ENCODE peak calls at places on chromosomes 13 and 19, in ten cellular contexts. P, U, H, J, E, G, I, X, Q and F are unnamed samples.

GRCh38 chr19:43784981-43785808 is 4.4 kb upstream of the KCNN4 start:
- DNase-seq in P (no peak), U (peak; percentile 54), H (peak; percentile 17), J (peak; percentile 45), E (peak; percentile 61), G (peak; percentile 60), I (no peak), X (peak; percentile 88), Q (peak; percentile 77), F (peak; percentile 61)

GRCh38 chr19:42467437-42467760 is 24.7 kb upstream of the CXCL17 start:
- DNase-seq in P (no peak), U (no peak), H (no peak), J (no peak), E (no peak), G (no peak), I (no peak), X (no peak), Q (no peak), F (no peak)

GRCh38 chr13:55566334-55566733 is 1574.4 kb upstream of the PRR20A start:
- DNase-seq in P (no peak), U (no peak), H (no peak), J (no peak), E (no peak), G (no peak), I (no peak), X (no peak), Q (no peak), F (no peak)

GRCh38 chr13:27043013-27043412 is 128.6 kb downstream of the USP12 start:
- DNase-seq in P (peak; percentile 73), U (no peak), H (no peak), J (peak; percentile 64), E (no peak), G (peak; percentile 68), I (peak; percentile 62), X (peak; percentile 98), Q (peak; percentile 90), F (no peak)

GRCh38 chr13:50277127-50277526 is 261.9 kb downstream of the KCNRG start:
- DNase-seq in P (no peak), U (no peak), H (no peak), J (no peak), E (no peak), G (no peak), I (no peak), X (no peak), Q (no peak), F (no peak)

GRCh38 chr13:29339386-29340272 is 255.9 kb downstream of the SLC7A1 start:
- DNase-seq in P (no peak), U (no peak), H (no peak), J (no peak), E (no peak), G (no peak), I (no peak), X (no peak), Q (no peak), F (no peak)

GRCh38 chr13:78160793-78161192 is 242.2 kb upstream of the EDNRB start:
- DNase-seq in P (no peak), U (no peak), H (no peak), J (no peak), E (no peak), G (no peak), I (no peak), X (peak; percentile 24), Q (no peak), F (no peak)

GRCh38 chr13:112146073-112146360 is 79.1 kb downstream of the SOX1 start:
- DNase-seq in P (no peak), U (no peak), H (no peak), J (no peak), E (no peak), G (no peak), I (no peak), X (no peak), Q (no peak), F (no peak)

GRCh38 chr13:52921194-52921593 is 72.8 kb upstream of the PCDH8 start:
- DNase-seq in P (no peak), U (no peak), H (no peak), J (no peak), E (no peak), G (no peak), I (no peak), X (no peak), Q (peak; percentile 61), F (no peak)

GRCh38 chr19:6590458-6591319 is at the start of gene CD70:
- DNase-seq in P (no peak), U (peak; percentile 69), H (no peak), J (no peak), E (no peak), G (peak; percentile 29), I (no peak), X (no peak), Q (no peak), F (peak; percentile 28)

GRCh38 chr13:86831084-86831483 is 840.1 kb upstream of the SLITRK5 start:
- DNase-seq in P (no peak), U (no peak), H (no peak), J (no peak), E (no peak), G (no peak), I (no peak), X (no peak), Q (no peak), F (no peak)

GRCh38 chr19:42360787-42361544 is 29.1 kb downstream of the CNFN start:
- DNase-seq in P (no peak), U (no peak), H (no peak), J (no peak), E (no peak), G (no peak), I (no peak), X (no peak), Q (no peak), F (no peak)

GRCh38 chr13:26695360-26695705 is 65.3 kb downstream of the GPR12 start:
- DNase-seq in P (no peak), U (no peak), H (no peak), J (no peak), E (no peak), G (no peak), I (no peak), X (peak; percentile 42), Q (no peak), F (no peak)

GRCh38 chr13:73340069-73340468 is 281.3 kb downstream of the KLF5 start:
- DNase-seq in P (no peak), U (no peak), H (no peak), J (no peak), E (no peak), G (no peak), I (no peak), X (no peak), Q (no peak), F (no peak)

GRCh38 chr13:37090912-37091311 is 14.6 kb downstream of the CSNK1A1L start:
- DNase-seq in P (no peak), U (no peak), H (no peak), J (no peak), E (no peak), G (no peak), I (no peak), X (peak; percentile 5), Q (no peak), F (no peak)

GRCh38 chr13:108227651-108228272 is 9.6 kb downstream of the ABHD13 start:
- DNase-seq in P (no peak), U (peak; percentile 37), H (no peak), J (no peak), E (peak; percentile 5), G (no peak), I (no peak), X (peak; percentile 68), Q (peak; percentile 59), F (no peak)

GRCh38 chr19:18274303-18274775 is at the start of gene IQCN:
- DNase-seq in P (no peak), U (peak; percentile 55), H (no peak), J (no peak), E (no peak), G (no peak), I (no peak), X (peak; percentile 59), Q (no peak), F (peak; percentile 51)